ENCODE peak calls at places on chromosomes 4 and X, in five cellular contexts. One of them, this sample, is unnamed.

GRCh38 chr4:97123573-97123972 is 1019.7 kb downstream of the STPG2 start:
- DNase-seq in pulmonary artery endothelial cell: no peak
- DNase-seq in Calu3: no peak
- DNase-seq in activated naive CD4-positive, alpha-beta T cell treated with Interleukin-2 at 50 U/mL for 16 hours: no peak
- DNase-seq in HFF-Myc: no peak
- DNase-seq in this sample: no peak

GRCh38 chrX:144801786-144802185 is 445.5 kb upstream of the SPANXN1 start:
- DNase-seq in pulmonary artery endothelial cell: no peak
- DNase-seq in Calu3: no peak
- DNase-seq in activated naive CD4-positive, alpha-beta T cell treated with Interleukin-2 at 50 U/mL for 16 hours: no peak
- DNase-seq in HFF-Myc: no peak
- DNase-seq in this sample: no peak

GRCh38 chr4:147351083-147351787 is 129.7 kb upstream of the EDNRA start:
- DNase-seq in pulmonary artery endothelial cell: no peak
- DNase-seq in Calu3: no peak
- DNase-seq in activated naive CD4-positive, alpha-beta T cell treated with Interleukin-2 at 50 U/mL for 16 hours: no peak
- DNase-seq in HFF-Myc: no peak
- DNase-seq in this sample: no peak

GRCh38 chr4:39464886-39465501 is 6.1 kb downstream of the LIAS start:
- DNase-seq in pulmonary artery endothelial cell: no peak
- DNase-seq in Calu3: no peak
- DNase-seq in activated naive CD4-positive, alpha-beta T cell treated with Interleukin-2 at 50 U/mL for 16 hours: no peak
- DNase-seq in HFF-Myc: peak
- DNase-seq in this sample: no peak

GRCh38 chrX:72120798-72121197 is 10.9 kb downstream of the RTL5 start:
- DNase-seq in pulmonary artery endothelial cell: no peak
- DNase-seq in Calu3: no peak
- DNase-seq in activated naive CD4-positive, alpha-beta T cell treated with Interleukin-2 at 50 U/mL for 16 hours: no peak
- DNase-seq in HFF-Myc: no peak
- DNase-seq in this sample: no peak

GRCh38 chr4:125140966-125141495 is 173.7 kb upstream of the FAT4 start:
- DNase-seq in pulmonary artery endothelial cell: no peak
- DNase-seq in Calu3: no peak
- DNase-seq in activated naive CD4-positive, alpha-beta T cell treated with Interleukin-2 at 50 U/mL for 16 hours: no peak
- DNase-seq in HFF-Myc: no peak
- DNase-seq in this sample: no peak

GRCh38 chrX:114344756-114345155 is 239.1 kb upstream of the HTR2C start:
- DNase-seq in pulmonary artery endothelial cell: no peak
- DNase-seq in Calu3: no peak
- DNase-seq in activated naive CD4-positive, alpha-beta T cell treated with Interleukin-2 at 50 U/mL for 16 hours: no peak
- DNase-seq in HFF-Myc: no peak
- DNase-seq in this sample: no peak

GRCh38 chr4:101865501-101866062 is 75.1 kb downstream of the BANK1 start:
- DNase-seq in pulmonary artery endothelial cell: no peak
- DNase-seq in Calu3: no peak
- DNase-seq in activated naive CD4-positive, alpha-beta T cell treated with Interleukin-2 at 50 U/mL for 16 hours: no peak
- DNase-seq in HFF-Myc: no peak
- DNase-seq in this sample: no peak

GRCh38 chr4:104859601-104860000 is 287.1 kb upstream of the TET2 start:
- DNase-seq in pulmonary artery endothelial cell: no peak
- DNase-seq in Calu3: no peak
- DNase-seq in activated naive CD4-positive, alpha-beta T cell treated with Interleukin-2 at 50 U/mL for 16 hours: no peak
- DNase-seq in HFF-Myc: no peak
- DNase-seq in this sample: no peak

GRCh38 chr4:137524642-137525384 is 7.5 kb downstream of the PCDH18 start:
- DNase-seq in pulmonary artery endothelial cell: no peak
- DNase-seq in Calu3: no peak
- DNase-seq in activated naive CD4-positive, alpha-beta T cell treated with Interleukin-2 at 50 U/mL for 16 hours: no peak
- DNase-seq in HFF-Myc: no peak
- DNase-seq in this sample: no peak

GRCh38 chr4:48913346-48913745 is 6.8 kb upstream of the OCIAD2 start:
- DNase-seq in pulmonary artery endothelial cell: peak
- DNase-seq in Calu3: no peak
- DNase-seq in activated naive CD4-positive, alpha-beta T cell treated with Interleukin-2 at 50 U/mL for 16 hours: no peak
- DNase-seq in HFF-Myc: peak
- DNase-seq in this sample: no peak

GRCh38 chr4:8261851-8262535 is 7.6 kb upstream of the HTRA3 start:
- DNase-seq in pulmonary artery endothelial cell: no peak
- DNase-seq in Calu3: no peak
- DNase-seq in activated naive CD4-positive, alpha-beta T cell treated with Interleukin-2 at 50 U/mL for 16 hours: no peak
- DNase-seq in HFF-Myc: no peak
- DNase-seq in this sample: no peak

GRCh38 chr4:138348055-138348454 is 105.9 kb upstream of the SLC7A11 start:
- DNase-seq in pulmonary artery endothelial cell: no peak
- DNase-seq in Calu3: peak
- DNase-seq in activated naive CD4-positive, alpha-beta T cell treated with Interleukin-2 at 50 U/mL for 16 hours: no peak
- DNase-seq in HFF-Myc: peak
- DNase-seq in this sample: no peak

GRCh38 chr4:101142259-101142658 is 205.1 kb downstream of the PPP3CA start:
- DNase-seq in pulmonary artery endothelial cell: no peak
- DNase-seq in Calu3: no peak
- DNase-seq in activated naive CD4-positive, alpha-beta T cell treated with Interleukin-2 at 50 U/mL for 16 hours: no peak
- DNase-seq in HFF-Myc: no peak
- DNase-seq in this sample: no peak

GRCh38 chrX:42176790-42177189 is 253.4 kb upstream of the CASK start:
- DNase-seq in pulmonary artery endothelial cell: no peak
- DNase-seq in Calu3: no peak
- DNase-seq in activated naive CD4-positive, alpha-beta T cell treated with Interleukin-2 at 50 U/mL for 16 hours: no peak
- DNase-seq in HFF-Myc: no peak
- DNase-seq in this sample: no peak

GRCh38 chr4:47686294-47686872 is 151.5 kb downstream of the CORIN start:
- DNase-seq in pulmonary artery endothelial cell: peak
- DNase-seq in Calu3: peak
- DNase-seq in activated naive CD4-positive, alpha-beta T cell treated with Interleukin-2 at 50 U/mL for 16 hours: peak
- DNase-seq in HFF-Myc: no peak
- DNase-seq in this sample: no peak

GRCh38 chr4:149638073-149638472 is 177.6 kb downstream of the IQCM start:
- DNase-seq in pulmonary artery endothelial cell: no peak
- DNase-seq in Calu3: no peak
- DNase-seq in activated naive CD4-positive, alpha-beta T cell treated with Interleukin-2 at 50 U/mL for 16 hours: no peak
- DNase-seq in HFF-Myc: peak
- DNase-seq in this sample: no peak

GRCh38 chr4:22508376-22508775 is 7.5 kb downstream of the ADGRA3 start:
- DNase-seq in pulmonary artery endothelial cell: no peak
- DNase-seq in Calu3: no peak
- DNase-seq in activated naive CD4-positive, alpha-beta T cell treated with Interleukin-2 at 50 U/mL for 16 hours: no peak
- DNase-seq in HFF-Myc: no peak
- DNase-seq in this sample: no peak

GRCh38 chr4:98377626-98378025 is 116.4 kb downstream of the RAP1GDS1 start:
- DNase-seq in pulmonary artery endothelial cell: no peak
- DNase-seq in Calu3: no peak
- DNase-seq in activated naive CD4-positive, alpha-beta T cell treated with Interleukin-2 at 50 U/mL for 16 hours: no peak
- DNase-seq in HFF-Myc: no peak
- DNase-seq in this sample: no peak

GRCh38 chr4:78362310-78362709 is 189.3 kb upstream of the ANXA3 start:
- DNase-seq in pulmonary artery endothelial cell: no peak
- DNase-seq in Calu3: no peak
- DNase-seq in activated naive CD4-positive, alpha-beta T cell treated with Interleukin-2 at 50 U/mL for 16 hours: no peak
- DNase-seq in HFF-Myc: no peak
- DNase-seq in this sample: no peak

GRCh38 chr4:177190995-177191568 is 118.6 kb upstream of the NEIL3 start:
- DNase-seq in pulmonary artery endothelial cell: no peak
- DNase-seq in Calu3: no peak
- DNase-seq in activated naive CD4-positive, alpha-beta T cell treated with Interleukin-2 at 50 U/mL for 16 hours: no peak
- DNase-seq in HFF-Myc: peak
- DNase-seq in this sample: no peak

GRCh38 chr4:8912089-8912455 is 40.4 kb upstream of the HMX1 start:
- DNase-seq in pulmonary artery endothelial cell: no peak
- DNase-seq in Calu3: no peak
- DNase-seq in activated naive CD4-positive, alpha-beta T cell treated with Interleukin-2 at 50 U/mL for 16 hours: no peak
- DNase-seq in HFF-Myc: no peak
- DNase-seq in this sample: peak

GRCh38 chrX:12548746-12549145 is 242.5 kb upstream of the PRPS2 start:
- DNase-seq in pulmonary artery endothelial cell: no peak
- DNase-seq in Calu3: peak
- DNase-seq in activated naive CD4-positive, alpha-beta T cell treated with Interleukin-2 at 50 U/mL for 16 hours: no peak
- DNase-seq in HFF-Myc: no peak
- DNase-seq in this sample: no peak

GRCh38 chrX:63275127-63275526 is 76.0 kb downstream of the SPIN4 start:
- DNase-seq in pulmonary artery endothelial cell: no peak
- DNase-seq in Calu3: peak
- DNase-seq in activated naive CD4-positive, alpha-beta T cell treated with Interleukin-2 at 50 U/mL for 16 hours: no peak
- DNase-seq in HFF-Myc: no peak
- DNase-seq in this sample: no peak

GRCh38 chr4:87848622-87849351 is 16.0 kb downstream of the MEPE start:
- DNase-seq in pulmonary artery endothelial cell: peak
- DNase-seq in Calu3: peak
- DNase-seq in activated naive CD4-positive, alpha-beta T cell treated with Interleukin-2 at 50 U/mL for 16 hours: peak
- DNase-seq in HFF-Myc: peak
- DNase-seq in this sample: no peak

GRCh38 chr4:20698382-20698781 is 1.9 kb upstream of the PACRGL start:
- DNase-seq in pulmonary artery endothelial cell: no peak
- DNase-seq in Calu3: no peak
- DNase-seq in activated naive CD4-positive, alpha-beta T cell treated with Interleukin-2 at 50 U/mL for 16 hours: no peak
- DNase-seq in HFF-Myc: no peak
- DNase-seq in this sample: no peak

GRCh38 chrX:71163010-71163409 is 18.4 kb downstream of the NLGN3 start:
- DNase-seq in pulmonary artery endothelial cell: no peak
- DNase-seq in Calu3: no peak
- DNase-seq in activated naive CD4-positive, alpha-beta T cell treated with Interleukin-2 at 50 U/mL for 16 hours: no peak
- DNase-seq in HFF-Myc: no peak
- DNase-seq in this sample: no peak

GRCh38 chrX:56796641-56797395 is 67.8 kb downstream of the NBDY start:
- DNase-seq in pulmonary artery endothelial cell: no peak
- DNase-seq in Calu3: no peak
- DNase-seq in activated naive CD4-positive, alpha-beta T cell treated with Interleukin-2 at 50 U/mL for 16 hours: no peak
- DNase-seq in HFF-Myc: no peak
- DNase-seq in this sample: no peak

GRCh38 chr4:1403591-1404572 is 2.4 kb downstream of the NKX1-1 start:
- DNase-seq in pulmonary artery endothelial cell: no peak
- DNase-seq in Calu3: no peak
- DNase-seq in activated naive CD4-positive, alpha-beta T cell treated with Interleukin-2 at 50 U/mL for 16 hours: no peak
- DNase-seq in HFF-Myc: no peak
- DNase-seq in this sample: no peak

GRCh38 chr4:47154816-47155370 is 123.5 kb downstream of the GABRB1 start:
- DNase-seq in pulmonary artery endothelial cell: no peak
- DNase-seq in Calu3: no peak
- DNase-seq in activated naive CD4-positive, alpha-beta T cell treated with Interleukin-2 at 50 U/mL for 16 hours: no peak
- DNase-seq in HFF-Myc: no peak
- DNase-seq in this sample: no peak

This sample was measured in osteocyte.